ENCODE peak calls at places on chromosomes 4 and X, in four cellular contexts. G is neural progenitor cell, A is H9, Z is kidney. V is an unnamed sample.

GRCh38 chr4:5685296-5685695 is 23.1 kb downstream of the EVC2 start:
- DNase-seq in A (no peak), G (no peak), Z (no peak), V (no peak)

GRCh38 chr4:83905952-83906351 is 370.0 kb downstream of the GPAT3 start:
- DNase-seq in A (peak), G (peak), Z (no peak), V (no peak)

GRCh38 chrX:153226344-153227190 is 47.5 kb downstream of the MAGEA1 start:
- DNase-seq in G (peak), Z (peak), A (peak), V (peak)

GRCh38 chr4:142815834-142816233 is 30.3 kb downstream of the INPP4B start:
- DNase-seq in Z (no peak), A (no peak), G (no peak), V (peak)

GRCh38 chr4:166301266-166301665 is 428.2 kb downstream of the TLL1 start:
- DNase-seq in Z (no peak), G (no peak), A (no peak), V (no peak)

GRCh38 chrX:40006025-40007017 is 91.4 kb downstream of the BCOR start:
- DNase-seq in G (peak), Z (peak), A (peak), V (peak)

GRCh38 chr4:124060261-124060918 is 652.1 kb downstream of the ANKRD50 start:
- DNase-seq in A (no peak), Z (no peak), G (no peak), V (peak)

GRCh38 chrX:153628665-153629064 is 18.3 kb upstream of the DUSP9 start:
- DNase-seq in A (no peak), G (no peak), Z (peak), V (no peak)

GRCh38 chrX:46628406-46629371 is 55.1 kb downstream of the CHST7 start:
- DNase-seq in A (no peak), Z (no peak), G (no peak), V (peak)

GRCh38 chr4:103092245-103092644 is 7.4 kb downstream of the BDH2 start:
- DNase-seq in Z (no peak), A (no peak), G (no peak), V (peak)

GRCh38 chr4:8817081-8817812 is 54.4 kb downstream of the HMX1 start:
- DNase-seq in Z (no peak), G (no peak), A (no peak), V (no peak)

GRCh38 chr4:8817813-8818062 is 53.9 kb downstream of the HMX1 start:
- DNase-seq in Z (no peak), G (no peak), A (no peak), V (no peak)

GRCh38 chr4:8819019-8819418 is 52.6 kb downstream of the HMX1 start:
- DNase-seq in A (no peak), Z (peak), G (peak), V (no peak)

GRCh38 chr4:8819421-8820177 is 52.0 kb downstream of the HMX1 start:
- DNase-seq in Z (peak), G (peak), A (peak), V (no peak)

GRCh38 chr4:8818063-8818881 is 53.4 kb downstream of the HMX1 start:
- DNase-seq in Z (peak), G (peak), A (peak), V (no peak)
- H3K9ac ChIP-seq in Z (no peak), G (no peak), A (no peak), V (no peak)

GRCh38 chr4:38664704-38665401 is 854 bp downstream of the KLF3 start:
- DNase-seq in Z (peak), A (peak), G (peak), V (peak)

GRCh38 chr4:38668203-38668602 is 4.2 kb downstream of the KLF3 start:
- DNase-seq in A (no peak), Z (no peak), G (no peak), V (no peak)

GRCh38 chr4:38669233-38669632 is 5.2 kb downstream of the KLF3 start:
- DNase-seq in A (no peak), Z (no peak), G (no peak), V (no peak)

GRCh38 chr4:38665846-38666490 is 2.0 kb downstream of the KLF3 start:
- DNase-seq in G (no peak), Z (no peak), A (no peak), V (no peak)

GRCh38 chr4:38667005-38667771 is 3.2 kb downstream of the KLF3 start:
- DNase-seq in Z (peak), G (peak), A (peak), V (peak)
- H3K9ac ChIP-seq in Z (peak), G (peak), A (peak), V (peak)

GRCh38 chr4:159046683-159047082 is 56.2 kb upstream of the RAPGEF2 start:
- DNase-seq in A (no peak), Z (no peak), G (no peak), V (no peak)

GRCh38 chr4:159045321-159045720 is 57.6 kb upstream of the RAPGEF2 start:
- DNase-seq in A (no peak), Z (no peak), G (peak), V (no peak)

GRCh38 chr4:159047478-159048165 is 55.3 kb upstream of the RAPGEF2 start:
- DNase-seq in Z (no peak), A (no peak), G (no peak), V (peak)

GRCh38 chr4:159049780-159050375 is 53.0 kb upstream of the RAPGEF2 start:
- DNase-seq in A (no peak), Z (no peak), G (no peak), V (no peak)

GRCh38 chr4:159048166-159048886 is 54.6 kb upstream of the RAPGEF2 start:
- DNase-seq in Z (peak), G (peak), A (peak), V (peak)
- H3K9ac ChIP-seq in Z (no peak), G (no peak), A (no peak), V (no peak)

GRCh38 chr4:1055721-1056590 is 44.5 kb downstream of the FGFRL1 start:
- DNase-seq in Z (peak), G (peak), A (peak), V (no peak)
- H3K9ac ChIP-seq in Z (no peak), G (no peak), A (no peak), V (peak)

DNA sequence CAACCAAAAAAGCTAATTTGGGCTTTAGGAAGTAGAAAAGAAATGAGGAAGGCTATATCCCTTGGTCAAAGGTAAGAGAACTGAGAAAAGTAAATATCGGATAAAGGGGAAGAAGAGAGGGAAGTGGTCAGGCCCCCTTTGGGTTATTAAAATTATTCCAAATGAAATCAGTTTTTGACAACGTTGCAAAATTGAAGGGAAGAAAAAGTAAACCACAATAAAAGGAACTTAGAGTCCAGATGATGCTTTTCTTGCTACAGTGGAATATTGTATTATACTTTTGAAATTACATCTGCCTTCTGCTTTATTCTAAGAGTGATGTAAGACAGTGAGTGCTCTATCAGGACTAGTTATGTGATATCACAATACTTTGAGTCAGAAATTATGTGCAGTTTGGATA is 59.4 kb upstream of the RBPJ start:
- DNase-seq in A (no peak), G (no peak), Z (no peak), V (no peak)
- H3K9ac ChIP-seq in A (no peak), G (no peak), Z (no peak), V (no peak)

GRCh38 chr4:113445286-113445685 is 316.3 kb downstream of the CAMK2D start:
- DNase-seq in A (no peak), Z (no peak), G (no peak), V (peak)
- H3K9ac ChIP-seq in A (no peak), Z (no peak), G (no peak), V (peak)

GRCh38 chr4:78310056-78310731 is 241.4 kb upstream of the ANXA3 start:
- DNase-seq in A (no peak), Z (no peak), G (peak), V (peak)
- H3K9ac ChIP-seq in A (no peak), Z (no peak), G (no peak), V (peak)

GRCh38 chrX:118756111-118756510 is 28.7 kb downstream of the IL13RA1 start:
- DNase-seq in A (no peak), Z (no peak), G (no peak), V (no peak)
- H3K9ac ChIP-seq in A (no peak), Z (no peak), G (no peak), V (peak)

GRCh38 chr4:183789657-183790056 is 115.5 kb upstream of the STOX2 start:
- DNase-seq in G (no peak), Z (no peak), A (no peak), V (no peak)

GRCh38 chr4:183788308-183788707 is 116.8 kb upstream of the STOX2 start:
- DNase-seq in A (no peak), Z (no peak), G (no peak), V (no peak)

GRCh38 chr4:183783933-183784622 is 121.0 kb upstream of the STOX2 start:
- DNase-seq in Z (no peak), A (no peak), G (peak), V (peak)
- H3K9ac ChIP-seq in Z (no peak), A (no peak), G (no peak), V (no peak)